ENCODE peak calls at places on chromosomes 1 and 21, in eight cellular contexts. Z is stomach, B is sigmoid colon, L is GM12878, A is transverse colon, G is HepG2, S is K562, M is SK-N-SH. W is an unnamed sample.

GRCh38 chr1:219266524-219266923 is 92.8 kb downstream of the LYPLAL1 start:
- DNase-seq in Z (no peak), B (no peak), L (no peak), A (no peak), G (no peak), S (no peak), M (no peak), W (no peak)

GRCh38 chr1:155134858-155135415 is 715 bp upstream of the SLC50A1 start:
- DNase-seq in Z (peak; percentile 94), B (peak; percentile 95), L (no peak), A (peak; percentile 95), G (peak; percentile 90), S (peak; percentile 83), M (peak; percentile 66), W (peak; percentile 94)

GRCh38 chr1:109396971-109397370 is 747 bp downstream of the SORT1 start:
- DNase-seq in Z (no peak), B (no peak), L (no peak), A (peak; percentile 33), G (no peak), S (no peak), M (no peak), W (no peak)

GRCh38 chr21:46082638-46083270 is 15.2 kb upstream of the COL6A2 start:
- DNase-seq in Z (no peak), B (peak; percentile 68), L (no peak), A (no peak), G (no peak), S (no peak), M (no peak), W (no peak)

GRCh38 chr1:100972185-100972584 is 53.4 kb downstream of the DPH5 start:
- DNase-seq in Z (no peak), B (no peak), L (no peak), A (no peak), G (no peak), S (no peak), M (peak; percentile 1), W (no peak)

GRCh38 chr1:26029864-26030481 is 8.4 kb downstream of the EXTL1 start:
- DNase-seq in Z (no peak), B (no peak), L (no peak), A (no peak), G (no peak), S (peak; percentile 58), M (no peak), W (no peak)

GRCh38 chr1:39857479-39857878 is 25.8 kb downstream of the TRIT1 start:
- DNase-seq in Z (no peak), B (no peak), L (no peak), A (no peak), G (no peak), S (no peak), M (no peak), W (no peak)

GRCh38 chr1:35936828-35937227 is 5.9 kb downstream of the AGO3 start:
- DNase-seq in Z (no peak), B (no peak), L (no peak), A (no peak), G (no peak), S (no peak), M (no peak), W (no peak)

GRCh38 chr1:43241352-43241953 is 28.3 kb upstream of the TMEM125 start:
- DNase-seq in Z (no peak), B (no peak), L (no peak), A (no peak), G (peak; percentile 41), S (no peak), M (no peak), W (no peak)

GRCh38 chr1:18486195-18486594 is 5.5 kb downstream of the KLHDC7A start:
- DNase-seq in Z (no peak), B (no peak), L (no peak), A (no peak), G (peak; percentile 63), S (peak; percentile 41), M (peak; percentile 52), W (no peak)

GRCh38 chr1:222240536-222241181 is 307.2 kb downstream of the HHIPL2 start:
- DNase-seq in Z (no peak), B (no peak), L (no peak), A (no peak), G (no peak), S (no peak), M (no peak), W (no peak)

GRCh38 chr21:42218836-42219605 is at the start of gene ABCG1:
- DNase-seq in Z (peak; percentile 70), B (peak; percentile 79), L (no peak), A (peak; percentile 73), G (no peak), S (peak; percentile 47), M (peak; percentile 89), W (peak; percentile 74)

GRCh38 chr21:42471716-42472330 is 24.2 kb downstream of the RSPH1 start:
- DNase-seq in Z (no peak), B (no peak), L (no peak), A (peak; percentile 5), G (no peak), S (no peak), M (no peak), W (peak; percentile 68)

GRCh38 chr1:210739627-210740026 is 394.3 kb downstream of the KCNH1 start:
- DNase-seq in Z (no peak), B (no peak), L (no peak), A (no peak), G (no peak), S (no peak), M (no peak), W (no peak)

GRCh38 chr1:8281843-8282509 is 35.9 kb upstream of the SLC45A1 start:
- DNase-seq in Z (no peak), B (peak; percentile 62), L (no peak), A (no peak), G (peak; percentile 51), S (no peak), M (no peak), W (no peak)

DNA sequence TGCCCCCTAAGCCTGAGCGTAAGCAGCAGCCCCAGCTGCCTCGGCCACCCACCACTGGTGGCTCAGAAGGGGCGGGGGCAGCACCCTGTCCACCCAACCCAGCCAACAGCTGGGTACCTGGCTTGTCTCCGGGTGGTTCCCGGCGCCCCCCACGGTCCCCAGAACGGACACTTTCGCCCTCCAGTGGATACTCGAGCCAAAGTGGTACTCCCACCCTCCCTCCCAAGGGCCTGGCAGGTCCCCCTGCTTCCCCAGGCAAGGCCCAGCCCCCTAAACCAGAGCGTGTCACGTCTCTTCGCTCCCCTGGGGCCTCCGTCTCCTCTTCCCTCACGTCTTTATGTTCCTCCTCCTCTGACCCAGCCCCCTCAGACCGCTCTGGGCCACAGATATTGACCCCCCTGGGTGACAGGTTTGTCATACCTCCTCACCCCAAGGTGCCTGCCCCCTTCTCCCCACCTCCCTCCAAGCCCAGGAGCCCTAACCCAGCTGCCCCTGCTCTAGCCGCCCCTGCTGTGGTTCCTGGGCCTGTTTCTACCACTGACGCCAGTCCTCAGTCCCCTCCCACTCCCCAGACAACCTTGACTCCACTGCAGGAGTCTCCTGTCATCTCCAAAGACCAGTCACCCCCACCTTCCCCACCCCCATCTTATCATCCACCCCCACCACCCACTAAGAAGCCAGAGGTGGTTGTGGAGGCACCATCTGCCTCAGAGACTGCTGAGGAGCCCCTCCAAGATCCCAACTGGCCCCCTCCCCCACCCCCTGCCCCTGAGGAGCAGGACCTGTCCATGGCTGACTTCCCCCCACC is 46.2 kb downstream of the YARS1 start:
- DNase-seq in Z (no peak), B (no peak), L (no peak), A (no peak), G (no peak), S (peak; percentile 60), M (no peak), W (no peak)
- TF ChIP-seq EP300 in Z (no peak), B (no peak), L (no peak), A (no peak), G (no peak), S (no peak), M (no peak), W (no peak)

GRCh38 chr1:160798439-160798838 is 2.5 kb downstream of the LY9 start:
- DNase-seq in Z (no peak), B (no peak), L (no peak), A (no peak), G (no peak), S (no peak), M (no peak), W (no peak)

GRCh38 chr1:160797163-160797797 is 1.3 kb downstream of the LY9 start:
- DNase-seq in Z (no peak), B (no peak), L (no peak), A (no peak), G (no peak), S (no peak), M (no peak), W (no peak)

GRCh38 chr1:160794396-160794795 is 1.6 kb upstream of the LY9 start:
- DNase-seq in Z (no peak), B (no peak), L (no peak), A (no peak), G (no peak), S (no peak), M (no peak), W (no peak)

GRCh38 chr1:160797861-160798273 is 1.9 kb downstream of the LY9 start:
- DNase-seq in Z (peak; percentile 41), B (no peak), L (no peak), A (peak; percentile 44), G (no peak), S (no peak), M (no peak), W (no peak)

DNA sequence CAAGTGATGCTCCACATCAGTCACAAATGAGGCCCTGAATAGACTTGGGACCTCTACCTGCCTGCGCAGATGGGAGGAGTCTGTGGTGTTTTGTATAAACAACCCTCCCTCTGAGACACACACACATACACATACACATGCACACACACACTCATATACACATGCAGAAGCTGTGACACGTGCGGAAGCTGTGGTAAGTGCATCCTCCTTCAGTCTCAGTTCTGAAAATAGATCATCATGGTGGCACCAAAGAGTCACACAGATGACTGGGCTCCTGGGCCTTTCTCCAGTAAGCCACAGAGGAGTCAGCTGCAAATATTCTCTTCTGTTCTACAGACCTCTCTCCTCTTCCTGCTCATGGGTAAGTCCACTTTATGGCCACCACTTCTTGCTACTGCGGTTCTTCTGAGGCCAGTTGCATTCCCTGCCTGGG is at the start of gene LY9:
- DNase-seq in Z (peak; percentile 45), B (no peak), L (peak; percentile 97), A (peak; percentile 69), G (no peak), S (no peak), M (no peak), W (no peak)
- TF ChIP-seq POLR2AphosphoS5 in Z (peak; percentile 59), B (no peak), L (peak; percentile 82), A (peak; percentile 71), G (no peak), S (no peak), M (no peak), W (no peak)

GRCh38 chr1:34910425-34910824 is 19.0 kb downstream of the DLGAP3 start:
- DNase-seq in Z (no peak), B (no peak), L (no peak), A (no peak), G (no peak), S (no peak), M (no peak), W (no peak)
- TF ChIP-seq EP300 in Z (no peak), B (no peak), L (no peak), A (no peak), G (no peak), S (no peak), M (no peak), W (no peak)

DNA sequence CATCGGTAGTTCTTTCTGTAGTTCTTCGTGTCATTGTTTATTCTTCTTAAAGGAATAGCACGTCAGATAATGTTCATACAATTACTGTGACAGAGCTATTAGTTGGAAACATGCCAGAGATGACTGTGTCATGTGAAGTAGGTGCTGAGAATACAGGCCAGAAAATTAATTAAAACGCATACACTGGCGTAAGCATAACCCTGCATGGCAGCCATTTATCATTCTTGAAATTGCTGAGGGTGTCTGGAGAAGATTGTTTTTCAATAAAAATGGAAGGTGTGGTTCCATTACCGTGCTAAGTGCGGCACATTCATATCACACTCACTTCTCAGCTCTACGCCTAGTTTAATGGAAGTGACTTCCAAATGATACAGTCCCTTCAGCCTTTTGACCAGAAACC is 7.8 kb downstream of the ETS2 start:
- DNase-seq in Z (no peak), B (no peak), L (no peak), A (no peak), G (no peak), S (no peak), M (no peak), W (no peak)
- TF ChIP-seq POLR2AphosphoS5 in Z (no peak), B (no peak), L (no peak), A (peak; percentile 52), G (no peak), S (no peak), M (no peak), W (no peak)